ENCODE peak calls at places on chromosomes 16 and 17, in four cellular contexts. One of them, this sample, is unnamed.

GRCh38 chr17:73551756-73552155 is 92.5 kb downstream of the SDK2 start:
- DNase-seq in GM12878: no peak
- DNase-seq in K562: no peak
- DNase-seq in HepG2: no peak
- DNase-seq in this sample: peak

GRCh38 chr17:76840443-76840767 is 27.8 kb upstream of the MGAT5B start:
- DNase-seq in GM12878: no peak
- DNase-seq in K562: no peak
- DNase-seq in HepG2: no peak
- DNase-seq in this sample: no peak

GRCh38 chr17:44862278-44862914 is 14.7 kb downstream of the HIGD1B start:
- DNase-seq in K562: no peak
- DNase-seq in GM12878: no peak
- DNase-seq in HepG2: peak
- DNase-seq in this sample: no peak

GRCh38 chr17:50304781-50305404 is 30.6 kb downstream of the TMEM92 start:
- DNase-seq in HepG2: no peak
- DNase-seq in GM12878: no peak
- DNase-seq in K562: no peak
- DNase-seq in this sample: no peak

GRCh38 chr17:16977932-16978331 is 6.0 kb upstream of the TNFRSF13B start:
- DNase-seq in GM12878: no peak
- DNase-seq in HepG2: no peak
- DNase-seq in K562: no peak
- DNase-seq in this sample: no peak

GRCh38 chr16:80899804-80900592 is 95.6 kb upstream of the CDYL2 start:
- DNase-seq in GM12878: no peak
- DNase-seq in HepG2: peak
- DNase-seq in K562: peak
- DNase-seq in this sample: no peak

GRCh38 chr16:79540825-79541595 is 59.5 kb downstream of the MAF start:
- DNase-seq in HepG2: no peak
- DNase-seq in GM12878: no peak
- DNase-seq in K562: no peak
- DNase-seq in this sample: no peak

GRCh38 chr17:39271546-39271945 is 45.8 kb upstream of the STAC2 start:
- DNase-seq in HepG2: no peak
- DNase-seq in K562: no peak
- DNase-seq in GM12878: no peak
- DNase-seq in this sample: no peak

GRCh38 chr17:51407576-51407975 is 147.2 kb downstream of the UTP18 start:
- DNase-seq in HepG2: no peak
- DNase-seq in K562: no peak
- DNase-seq in GM12878: no peak
- DNase-seq in this sample: no peak
- TF ChIP-seq ATF2 in HepG2: no peak
- TF ChIP-seq ATF2 in K562: no peak
- TF ChIP-seq ATF2 in GM12878: no peak
- TF ChIP-seq ATF2 in this sample: no peak

DNA sequence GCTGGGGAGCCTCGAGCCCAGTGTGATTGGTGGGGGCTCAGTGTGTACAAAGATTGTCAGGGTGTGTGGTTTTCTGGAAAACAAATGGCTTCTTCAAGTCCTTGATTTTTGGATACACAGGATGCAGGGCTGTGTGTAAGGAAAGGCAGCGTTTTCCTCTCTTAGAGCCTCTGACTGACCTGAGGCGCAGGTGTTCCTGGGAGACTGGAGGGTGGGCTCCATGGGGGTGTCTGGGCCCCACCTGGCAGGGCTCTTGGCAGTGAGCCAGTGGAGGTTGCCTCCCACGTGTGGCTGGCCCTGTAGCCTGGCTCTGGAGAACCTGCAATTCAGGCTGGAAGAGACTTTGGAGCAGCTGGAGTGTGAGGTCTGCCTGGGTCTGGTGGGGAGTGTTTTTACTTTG is 5.0 kb downstream of the FOXK2 start:
- DNase-seq in K562: no peak
- DNase-seq in GM12878: no peak
- DNase-seq in HepG2: no peak
- DNase-seq in this sample: no peak
- TF ChIP-seq CREM in K562: no peak
- TF ChIP-seq CREM in GM12878: no peak
- TF ChIP-seq CREM in HepG2: no peak
- TF ChIP-seq CREM in this sample: no peak

DNA sequence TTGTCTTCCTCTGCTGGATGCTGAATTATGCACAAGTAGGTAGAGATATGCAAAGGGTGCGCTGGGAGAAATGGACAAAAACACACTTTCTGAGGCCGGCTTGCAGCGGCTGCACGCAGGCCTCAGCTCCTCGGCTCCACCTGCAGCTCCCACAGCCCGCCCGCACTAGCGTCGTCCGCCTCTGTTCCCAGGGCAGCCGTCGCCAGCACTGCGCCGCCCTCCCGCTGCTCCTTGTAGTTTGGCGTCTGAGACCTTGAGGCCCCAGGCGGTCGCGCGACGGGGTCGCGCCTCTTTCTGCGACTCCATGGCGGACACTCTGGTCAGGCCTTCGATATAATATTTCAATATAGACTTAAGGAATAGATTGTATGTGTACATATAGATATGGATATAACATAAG is 24.8 kb downstream of the SLFN12 start:
- DNase-seq in K562: no peak
- DNase-seq in HepG2: no peak
- DNase-seq in GM12878: no peak
- DNase-seq in this sample: peak
- TF ChIP-seq CREB1 in K562: no peak
- TF ChIP-seq CREB1 in HepG2: no peak
- TF ChIP-seq CREB1 in GM12878: no peak
- TF ChIP-seq CREB1 in this sample: no peak

GRCh38 chr16:68083861-68084503 is 1.2 kb upstream of the NFATC3 start:
- DNase-seq in HepG2: peak
- DNase-seq in K562: peak
- DNase-seq in GM12878: no peak
- DNase-seq in this sample: peak

GRCh38 chr16:68081796-68082567 is 3.2 kb upstream of the NFATC3 start:
- DNase-seq in K562: no peak
- DNase-seq in GM12878: no peak
- DNase-seq in HepG2: no peak
- DNase-seq in this sample: no peak

GRCh38 chr16:68082596-68083238 is 2.5 kb upstream of the NFATC3 start:
- DNase-seq in GM12878: no peak
- DNase-seq in K562: no peak
- DNase-seq in HepG2: no peak
- DNase-seq in this sample: no peak

GRCh38 chr16:68084504-68085258 is 489 bp upstream of the NFATC3 start:
- DNase-seq in K562: peak
- DNase-seq in GM12878: peak
- DNase-seq in HepG2: peak
- DNase-seq in this sample: peak

GRCh38 chr16:68083239-68083781 is 1.9 kb upstream of the NFATC3 start:
- DNase-seq in K562: no peak
- DNase-seq in GM12878: no peak
- DNase-seq in HepG2: no peak
- DNase-seq in this sample: no peak
- TF ChIP-seq ATF2 in K562: no peak
- TF ChIP-seq ATF2 in GM12878: no peak
- TF ChIP-seq ATF2 in HepG2: no peak
- TF ChIP-seq ATF2 in this sample: no peak